ENCODE peak calls at places on chromosomes 4 and X, in eight cellular contexts. A is lung, Q is left lung, U is ovary, E is prostate gland, L is heart right ventricle, V is left ventricle myocardium inferior, G is heart left ventricle. F is an unnamed sample.

GRCh38 chr4:186829097-186829496 is 105.4 kb upstream of the FAT1 start:
- DNase-seq in L (no peak), V (no peak), U (no peak), Q (no peak), A (no peak), G (no peak), E (no peak), F (no peak)

GRCh38 chr4:85759392-85759791 is 284.4 kb downstream of the ARHGAP24 start:
- DNase-seq in U (no peak), G (no peak), V (no peak), E (no peak), L (no peak), Q (no peak), A (no peak), F (no peak)

GRCh38 chr4:18593297-18594002 is 571.9 kb upstream of the LCORL start:
- DNase-seq in E (peak; percentile 60), V (no peak), Q (no peak), L (no peak), A (peak; percentile 45), U (peak; percentile 25), G (peak; percentile 40), F (peak; percentile 21)

GRCh38 chr4:127997534-127998388 is 32.6 kb downstream of the ABHD18 start:
- DNase-seq in Q (no peak), U (no peak), A (no peak), G (no peak), L (no peak), V (no peak), E (no peak), F (no peak)

GRCh38 chr4:6206771-6207290 is 6.5 kb upstream of the JAKMIP1 start:
- DNase-seq in E (no peak), A (no peak), V (no peak), U (no peak), G (no peak), L (no peak), Q (no peak), F (no peak)

GRCh38 chrX:32483534-32484136 is 727.7 kb downstream of the DMD start:
- DNase-seq in V (no peak), L (no peak), G (no peak), Q (no peak), U (no peak), E (no peak), A (no peak), F (no peak)

GRCh38 chrX:130575831-130576404 is 174.1 kb downstream of the RBMX2 start:
- DNase-seq in G (peak; percentile 13), L (peak; percentile 21), A (no peak), V (peak; percentile 15), U (peak; percentile 28), E (no peak), Q (no peak), F (no peak)

GRCh38 chr4:113978561-113979156 is 788 bp downstream of the ARSJ start:
- DNase-seq in Q (peak; percentile 37), A (no peak), L (no peak), V (no peak), E (peak; percentile 43), U (peak; percentile 46), G (no peak), F (no peak)

GRCh38 chrX:54923376-54923775 is 2.8 kb downstream of the TRO start:
- DNase-seq in V (no peak), A (no peak), U (no peak), E (no peak), G (no peak), Q (no peak), L (no peak), F (no peak)

GRCh38 chr4:6019316-6020263 is 1.4 kb upstream of the C4orf50 start:
- DNase-seq in E (peak; percentile 23), V (no peak), G (no peak), Q (no peak), U (peak; percentile 28), A (peak; percentile 36), L (no peak), F (no peak)

GRCh38 chrX:124346064-124346876 is at the start of gene SH2D1A:
- DNase-seq in V (no peak), Q (no peak), E (no peak), A (no peak), L (no peak), U (no peak), G (no peak), F (no peak)

GRCh38 chr4:128294464-128294863 is 6.9 kb upstream of the PGRMC2 start:
- DNase-seq in U (no peak), E (no peak), V (no peak), Q (no peak), G (no peak), A (no peak), L (no peak), F (no peak)

GRCh38 chr4:3346146-3346545 is 53.3 kb downstream of the RGS12 start:
- DNase-seq in V (no peak), G (peak; percentile 63), E (peak; percentile 83), U (no peak), L (no peak), Q (no peak), A (peak; percentile 59), F (peak; percentile 19)

GRCh38 chrX:115226929-115227328 is 7.0 kb downstream of the LRCH2 start:
- DNase-seq in G (no peak), A (no peak), L (no peak), V (no peak), U (no peak), Q (no peak), E (no peak), F (no peak)

GRCh38 chr4:16772366-16772850 is 126.0 kb downstream of the LDB2 start:
- DNase-seq in Q (no peak), E (no peak), V (no peak), A (no peak), G (no peak), L (no peak), U (no peak), F (no peak)

GRCh38 chr4:128355301-128355700 is 67.7 kb upstream of the PGRMC2 start:
- DNase-seq in L (peak; percentile 23), V (peak; percentile 29), A (no peak), Q (no peak), G (no peak), U (no peak), E (no peak), F (no peak)

GRCh38 chr4:85905761-85906160 is 430.8 kb downstream of the ARHGAP24 start:
- DNase-seq in U (no peak), Q (no peak), A (no peak), L (no peak), G (no peak), E (no peak), V (no peak), F (no peak)

GRCh38 chr4:6806924-6807676 is 24.6 kb downstream of the KIAA0232 start:
- DNase-seq in G (no peak), V (no peak), A (no peak), L (no peak), U (no peak), Q (no peak), E (no peak), F (no peak)

GRCh38 chr4:112058433-112058832 is 86.8 kb upstream of the FAM241A start:
- DNase-seq in E (no peak), U (no peak), Q (no peak), G (no peak), V (no peak), A (no peak), L (no peak), F (no peak)

GRCh38 chrX:1150569-1151347 is 61.7 kb downstream of the CRLF2 start:
- DNase-seq in Q (no peak), U (no peak), V (no peak), G (no peak), L (no peak), A (no peak), E (no peak), F (no peak)

GRCh38 chr4:128973384-128973783 is 120.0 kb downstream of the SCLT1 start:
- DNase-seq in L (no peak), U (no peak), E (no peak), A (no peak), G (no peak), Q (no peak), V (no peak), F (no peak)

GRCh38 chrX:150035531-150035930 is 97.2 kb upstream of the EOLA2 start:
- DNase-seq in L (no peak), Q (no peak), E (no peak), G (no peak), U (no peak), A (no peak), V (no peak), F (no peak)

GRCh38 chrX:3663576-3664290 is 49.7 kb downstream of the PRKX start:
- DNase-seq in V (no peak), A (no peak), L (no peak), E (no peak), G (peak; percentile 6), Q (peak; percentile 48), U (no peak), F (no peak)

GRCh38 chr4:184345573-184345922 is 127.9 kb upstream of the ENPP6 start:
- DNase-seq in A (no peak), G (peak; percentile 61), V (peak; percentile 58), U (no peak), L (peak; percentile 54), E (no peak), Q (peak; percentile 63), F (no peak)

GRCh38 chr4:184343400-184344177 is 125.9 kb upstream of the ENPP6 start:
- DNase-seq in A (peak; percentile 78), G (peak; percentile 83), V (peak; percentile 61), Q (peak; percentile 78), U (peak; percentile 63), E (peak; percentile 71), L (peak; percentile 54), F (peak; percentile 12)

GRCh38 chr4:184342167-184342856 is 124.6 kb upstream of the ENPP6 start:
- DNase-seq in G (no peak), E (no peak), U (no peak), A (no peak), L (no peak), Q (no peak), V (no peak), F (no peak)

GRCh38 chr4:184344899-184345572 is 127.4 kb upstream of the ENPP6 start:
- DNase-seq in U (no peak), V (no peak), E (no peak), G (no peak), Q (no peak), A (no peak), L (no peak), F (no peak)

GRCh38 chr4:184344435-184344834 is 126.8 kb upstream of the ENPP6 start:
- DNase-seq in L (no peak), E (no peak), U (no peak), V (no peak), Q (no peak), G (no peak), A (no peak), F (no peak)
- H3K27ac ChIP-seq in L (peak overlapping the region; percentile 91), E (no peak overlapping the region), U (no peak overlapping the region), V (peak overlapping the region; percentile 92), Q (peak overlapping the region; percentile 99), G (peak overlapping the region; percentile 80), A (no peak overlapping the region), F (no peak overlapping the region)

GRCh38 chrX:5916945-5917344 is 311.7 kb downstream of the NLGN4X start:
- DNase-seq in U (no peak), A (no peak), E (no peak), G (no peak), Q (no peak), V (no peak), L (no peak), F (no peak)
- TF ChIP-seq CTCF in U (no peak), A (no peak), E (no peak), G (no peak), Q (no peak), V (no peak), L (no peak), F (no peak)

GRCh38 chr4:14254252-14254651 is 626.7 kb upstream of the BOD1L1 start:
- DNase-seq in G (peak; percentile 8), V (peak; percentile 19), A (peak; percentile 54), E (peak; percentile 22), U (peak; percentile 7), Q (peak; percentile 36), L (peak; percentile 6), F (no peak)
- H3K9me3 ChIP-seq in G (no peaks in the 10 kb centered on the region), V (peaks cover 9% of the 10 kb centered on the region), A (no peaks in the 10 kb centered on the region), E (no peaks in the 10 kb centered on the region), U (no peaks in the 10 kb centered on the region), Q (no peaks in the 10 kb centered on the region), L (no peaks in the 10 kb centered on the region), F (no peaks in the 10 kb centered on the region)

GRCh38 chr4:110096406-110096805 is 102.0 kb downstream of the ELOVL6 start:
- DNase-seq in U (no peak), V (no peak), G (no peak), E (no peak), Q (no peak), L (no peak), A (no peak), F (no peak)
- H3K27ac ChIP-seq in U (no peak overlapping the region), V (no peak overlapping the region), G (no peak overlapping the region), E (no peak overlapping the region), Q (no peak overlapping the region), L (no peak overlapping the region), A (no peak overlapping the region), F (no peak overlapping the region)

F was measured in CD4-positive, alpha-beta T cell.